ENCODE peak calls at places on chromosomes 1 and 21, in four cellular contexts. One of them, this sample, is unnamed.

GRCh38 chr1:33097137-33097611 is 16.2 kb downstream of the AZIN2 start:
- DNase-seq in OCI-LY7: no peak
- DNase-seq in H9: no peak
- DNase-seq in body of pancreas: peak
- DNase-seq in this sample: no peak

GRCh38 chr21:44774972-44775371 is 26.6 kb downstream of the UBE2G2 start:
- DNase-seq in OCI-LY7: no peak
- DNase-seq in H9: no peak
- DNase-seq in body of pancreas: no peak
- DNase-seq in this sample: no peak

GRCh38 chr1:51231121-51231520 is 5.0 kb upstream of the RNF11 start:
- DNase-seq in body of pancreas: no peak
- DNase-seq in OCI-LY7: no peak
- DNase-seq in H9: no peak
- DNase-seq in this sample: no peak

GRCh38 chr21:45318556-45319341 is 31.1 kb upstream of the POFUT2 start:
- DNase-seq in H9: peak
- DNase-seq in body of pancreas: peak
- DNase-seq in OCI-LY7: no peak
- DNase-seq in this sample: no peak

GRCh38 chr21:23951251-23951650 is 1656.0 kb downstream of the MRPL39 start:
- DNase-seq in OCI-LY7: no peak
- DNase-seq in H9: no peak
- DNase-seq in body of pancreas: no peak
- DNase-seq in this sample: no peak

GRCh38 chr1:31152181-31152768 is 86.8 kb upstream of the PUM1 start:
- DNase-seq in body of pancreas: no peak
- DNase-seq in H9: no peak
- DNase-seq in OCI-LY7: peak
- DNase-seq in this sample: no peak

GRCh38 chr21:18153063-18153462 is 91.6 kb upstream of the CHODL start:
- DNase-seq in OCI-LY7: no peak
- DNase-seq in H9: no peak
- DNase-seq in body of pancreas: no peak
- DNase-seq in this sample: no peak

GRCh38 chr1:233326319-233326994 is 1.1 kb upstream of the MAP3K21 start:
- DNase-seq in OCI-LY7: no peak
- DNase-seq in body of pancreas: no peak
- DNase-seq in H9: no peak
- DNase-seq in this sample: no peak

GRCh38 chr1:156247460-156248322 is at the start of gene PAQR6:
- DNase-seq in H9: peak
- DNase-seq in body of pancreas: peak
- DNase-seq in OCI-LY7: no peak
- DNase-seq in this sample: no peak

GRCh38 chr1:35929730-35930592 is 944 bp upstream of the AGO3 start:
- DNase-seq in body of pancreas: peak
- DNase-seq in OCI-LY7: peak
- DNase-seq in H9: peak
- DNase-seq in this sample: no peak

DNA sequence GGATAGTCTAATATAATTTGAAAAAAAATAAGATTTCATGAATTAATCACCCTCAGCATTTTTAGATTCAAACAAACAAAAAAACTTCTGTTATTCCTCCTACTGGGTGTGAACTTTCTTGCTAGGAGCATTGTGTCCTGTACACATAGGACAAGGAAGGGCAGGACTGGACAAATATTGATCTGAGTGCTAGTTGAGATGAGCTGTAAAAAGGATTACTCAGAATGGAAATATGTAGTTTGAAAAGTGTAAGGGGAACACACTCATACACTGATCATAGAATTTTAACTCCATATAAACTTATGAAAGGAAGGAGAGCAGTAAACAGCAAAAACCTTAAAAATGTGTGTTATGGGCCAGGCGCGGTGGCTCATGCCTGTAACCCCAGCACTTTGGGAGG is 156.5 kb upstream of the ZNF648 start:
- DNase-seq in body of pancreas: no peak
- DNase-seq in OCI-LY7: no peak
- DNase-seq in H9: no peak
- DNase-seq in this sample: no peak
- H3K27ac ChIP-seq in body of pancreas: no peak
- H3K27ac ChIP-seq in OCI-LY7: no peak
- H3K27ac ChIP-seq in H9: no peak
- H3K27ac ChIP-seq in this sample: no peak

GRCh38 chr1:19412654-19413053 is 72.7 kb downstream of the CAPZB start:
- DNase-seq in body of pancreas: no peak
- DNase-seq in OCI-LY7: no peak
- DNase-seq in H9: no peak
- DNase-seq in this sample: no peak

GRCh38 chr1:19416145-19416544 is 69.2 kb downstream of the CAPZB start:
- DNase-seq in body of pancreas: no peak
- DNase-seq in OCI-LY7: no peak
- DNase-seq in H9: no peak
- DNase-seq in this sample: no peak

GRCh38 chr1:19414490-19414889 is 70.8 kb downstream of the CAPZB start:
- DNase-seq in H9: no peak
- DNase-seq in body of pancreas: no peak
- DNase-seq in OCI-LY7: no peak
- DNase-seq in this sample: no peak

GRCh38 chr1:19411612-19412011 is 73.7 kb downstream of the CAPZB start:
- DNase-seq in body of pancreas: no peak
- DNase-seq in OCI-LY7: peak
- DNase-seq in H9: no peak
- DNase-seq in this sample: no peak

DNA sequence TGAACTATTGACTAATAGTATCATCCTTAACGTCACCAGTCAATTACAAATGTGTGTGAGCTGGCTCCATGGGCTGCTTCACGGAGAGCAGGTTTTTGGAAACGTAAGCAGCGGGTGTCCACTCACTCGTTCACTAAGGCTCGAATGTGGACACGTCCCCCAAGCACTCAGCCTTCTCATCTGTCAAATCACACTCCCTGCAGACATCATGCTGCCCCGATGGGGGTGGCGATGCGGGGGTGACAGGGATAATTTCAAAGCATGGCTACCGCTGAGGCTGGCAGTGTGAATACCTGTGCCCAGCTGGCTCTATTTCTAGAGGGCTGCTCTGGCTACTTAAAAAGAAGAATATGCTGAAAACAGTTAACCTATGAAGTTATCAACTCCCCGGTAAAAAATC is 71.3 kb downstream of the CAPZB start:
- DNase-seq in H9: no peak
- DNase-seq in body of pancreas: no peak
- DNase-seq in OCI-LY7: no peak
- DNase-seq in this sample: no peak
- H3K27ac ChIP-seq in H9: no peak
- H3K27ac ChIP-seq in body of pancreas: no peak
- H3K27ac ChIP-seq in OCI-LY7: no peak
- H3K27ac ChIP-seq in this sample: no peak

DNA sequence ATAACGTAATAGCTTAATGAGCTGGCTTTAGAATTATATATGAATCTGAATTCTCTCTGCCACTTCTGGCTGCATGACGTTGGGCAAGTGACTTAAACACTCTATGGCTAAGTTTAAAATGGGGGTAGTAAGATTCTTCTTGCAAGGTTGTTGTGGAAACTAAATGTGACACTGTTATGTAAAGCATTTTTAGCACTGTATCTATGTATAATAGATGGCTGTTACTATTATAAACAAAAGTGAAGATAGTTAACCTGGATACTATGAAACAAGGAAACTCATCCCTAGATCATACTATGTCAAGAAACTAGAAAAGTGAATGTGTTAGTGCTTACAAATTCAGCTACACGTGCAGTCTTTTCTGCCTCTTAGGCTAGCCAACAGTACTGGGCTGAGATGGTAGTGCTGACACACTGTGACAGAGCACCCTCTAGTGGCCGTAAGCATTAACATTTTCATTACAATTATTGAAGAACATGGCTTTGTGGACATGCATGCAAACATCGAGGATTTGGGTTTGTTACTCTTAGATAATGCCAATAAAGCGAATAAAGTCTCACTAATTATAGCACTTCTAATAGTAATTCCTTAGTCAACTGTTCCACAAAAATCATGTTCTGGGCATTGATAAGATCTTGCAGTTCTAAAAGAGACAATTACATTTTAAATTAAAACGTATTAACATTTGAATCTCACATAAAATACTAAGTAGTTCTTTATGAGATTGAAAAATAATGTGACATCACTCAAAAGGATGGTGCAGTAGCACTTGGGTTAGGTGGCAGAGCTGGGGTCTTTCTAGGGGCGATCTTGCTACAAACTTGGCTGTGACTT is 47.3 kb downstream of the MYSM1 start:
- DNase-seq in OCI-LY7: peak
- DNase-seq in body of pancreas: peak
- DNase-seq in H9: peak
- DNase-seq in this sample: peak
- H3K27ac ChIP-seq in OCI-LY7: no peak
- H3K27ac ChIP-seq in body of pancreas: no peak
- H3K27ac ChIP-seq in H9: no peak
- H3K27ac ChIP-seq in this sample: no peak

GRCh38 chr1:22544606-22545005 is 18.7 kb upstream of the EPHA8 start:
- DNase-seq in H9: no peak
- DNase-seq in OCI-LY7: no peak
- DNase-seq in body of pancreas: no peak
- DNase-seq in this sample: no peak
- H3K27ac ChIP-seq in H9: no peak
- H3K27ac ChIP-seq in OCI-LY7: no peak
- H3K27ac ChIP-seq in body of pancreas: no peak
- H3K27ac ChIP-seq in this sample: no peak

DNA sequence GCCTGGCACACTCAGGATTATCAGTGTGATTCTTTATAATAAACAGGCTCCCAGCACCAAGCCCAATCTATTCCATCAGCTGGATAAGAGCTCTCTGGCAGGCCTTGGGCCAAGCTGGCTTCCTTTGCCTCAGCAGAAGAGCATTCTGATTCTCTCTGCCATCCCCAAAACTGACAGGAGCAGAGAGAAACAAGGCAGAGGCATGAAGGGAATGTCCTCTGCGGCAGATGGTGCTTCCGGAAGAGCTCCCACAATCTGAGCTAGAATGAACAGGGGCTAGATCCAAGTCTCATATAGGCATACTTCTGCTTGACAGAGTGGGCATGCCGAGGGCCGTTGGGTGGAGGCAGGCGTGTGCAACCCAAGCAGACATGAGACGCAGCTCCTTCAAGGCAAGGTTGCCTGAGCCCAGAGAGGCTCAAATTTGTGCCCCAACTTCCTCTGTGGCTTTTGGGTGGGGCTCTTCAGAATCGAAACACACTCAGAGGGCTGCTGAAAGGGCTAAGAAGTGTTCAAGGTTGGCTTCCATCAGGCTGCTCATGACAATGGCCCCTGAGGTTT is 4.0 kb downstream of the CAPN2 start:
- DNase-seq in body of pancreas: no peak
- DNase-seq in OCI-LY7: no peak
- DNase-seq in H9: no peak
- DNase-seq in this sample: peak
- H3K27ac ChIP-seq in body of pancreas: no peak
- H3K27ac ChIP-seq in OCI-LY7: no peak
- H3K27ac ChIP-seq in H9: no peak
- H3K27ac ChIP-seq in this sample: peak

GRCh38 chr1:178483251-178483957 is 13.4 kb downstream of the CLEC20A start:
- DNase-seq in OCI-LY7: no peak
- DNase-seq in body of pancreas: no peak
- DNase-seq in H9: no peak
- DNase-seq in this sample: no peak
- H3K27ac ChIP-seq in OCI-LY7: no peak
- H3K27ac ChIP-seq in body of pancreas: no peak
- H3K27ac ChIP-seq in H9: no peak
- H3K27ac ChIP-seq in this sample: no peak

DNA sequence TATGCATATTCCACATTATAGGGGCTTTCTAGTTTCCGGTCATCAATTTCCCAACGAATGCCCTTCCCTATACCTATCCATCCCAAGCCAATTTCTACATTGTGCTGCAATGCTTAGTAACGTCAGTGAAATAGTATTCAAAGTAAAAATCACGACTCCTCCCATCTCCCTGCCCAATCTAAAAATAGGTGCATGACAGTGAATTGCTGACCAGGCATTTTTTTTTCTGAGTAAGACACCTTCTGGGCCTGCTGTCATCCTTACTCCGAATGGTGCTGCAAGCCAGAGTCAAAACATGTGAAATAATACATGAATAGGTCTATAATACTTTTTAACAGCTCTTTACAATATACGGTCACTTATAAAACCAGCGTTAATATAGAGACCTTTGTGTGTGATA is 120.2 kb downstream of the GREM2 start:
- DNase-seq in body of pancreas: no peak
- DNase-seq in OCI-LY7: no peak
- DNase-seq in H9: no peak
- DNase-seq in this sample: no peak
- H3K27ac ChIP-seq in body of pancreas: no peak
- H3K27ac ChIP-seq in OCI-LY7: no peak
- H3K27ac ChIP-seq in H9: no peak
- H3K27ac ChIP-seq in this sample: no peak

GRCh38 chr1:230784163-230784562 is 37.0 kb downstream of the CAPN9 start:
- DNase-seq in H9: peak
- DNase-seq in body of pancreas: no peak
- DNase-seq in OCI-LY7: no peak
- DNase-seq in this sample: no peak

GRCh38 chr1:230773396-230774033 is 26.3 kb downstream of the CAPN9 start:
- DNase-seq in H9: no peak
- DNase-seq in body of pancreas: no peak
- DNase-seq in OCI-LY7: no peak
- DNase-seq in this sample: no peak

GRCh38 chr1:230781596-230781995 is 34.4 kb downstream of the CAPN9 start:
- DNase-seq in OCI-LY7: no peak
- DNase-seq in H9: no peak
- DNase-seq in body of pancreas: no peak
- DNase-seq in this sample: no peak

DNA sequence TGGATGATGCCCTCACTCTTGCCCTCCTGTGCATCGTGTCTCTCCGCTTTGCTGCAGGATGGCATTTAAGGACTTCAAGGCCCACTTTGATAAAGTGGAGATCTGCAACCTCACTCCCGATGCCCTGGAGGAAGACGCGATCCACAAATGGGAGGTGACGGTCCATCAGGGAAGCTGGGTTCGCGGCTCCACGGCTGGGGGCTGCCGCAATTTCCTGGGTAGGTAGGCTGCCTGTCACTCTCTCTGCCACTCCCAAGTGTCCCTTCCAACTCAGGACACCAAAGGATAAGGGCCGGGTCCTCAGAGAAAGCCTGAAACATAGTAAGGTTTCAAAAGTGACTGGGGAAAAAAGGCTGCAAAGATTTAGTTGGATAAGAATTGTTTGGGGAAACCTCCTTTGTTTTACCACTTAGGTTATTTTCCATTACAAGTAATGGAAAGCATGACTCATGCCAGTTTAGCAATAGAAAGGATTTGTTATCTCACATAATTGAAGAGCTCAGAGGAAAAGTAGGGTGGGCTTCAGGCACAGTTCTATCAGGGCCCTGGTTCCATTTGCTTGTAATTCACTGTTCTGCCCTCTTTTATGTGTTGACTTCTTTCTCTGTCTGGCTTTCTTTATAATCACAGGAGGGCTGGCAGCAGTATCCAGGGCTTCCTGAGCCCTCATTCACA is 31.9 kb downstream of the CAPN9 start:
- DNase-seq in OCI-LY7: no peak
- DNase-seq in H9: no peak
- DNase-seq in body of pancreas: no peak
- DNase-seq in this sample: no peak
- H3K27ac ChIP-seq in OCI-LY7: no peak
- H3K27ac ChIP-seq in H9: no peak
- H3K27ac ChIP-seq in body of pancreas: no peak
- H3K27ac ChIP-seq in this sample: no peak